ENCODE peak calls at places on chromosomes 2 and 18, in nine cellular contexts. One of them, this sample, is unnamed.

GRCh38 chr2:17853799-17854198 is 24.7 kb upstream of the KCNS3 start:
- DNase-seq in right cardiac atrium: no peak
- DNase-seq in psoas muscle: no peak
- DNase-seq in spleen: no peak
- DNase-seq in neural progenitor cell: peak; percentile 39
- DNase-seq in lower lobe of right lung: no peak
- DNase-seq in transverse colon: no peak
- DNase-seq in esophagus squamous epithelium: no peak
- DNase-seq in prostate gland: no peak
- DNase-seq in this sample: no peak

GRCh38 chr18:56217406-56217805 is 421.0 kb downstream of the TXNL1 start:
- DNase-seq in psoas muscle: no peak
- DNase-seq in transverse colon: no peak
- DNase-seq in lower lobe of right lung: no peak
- DNase-seq in esophagus squamous epithelium: no peak
- DNase-seq in spleen: no peak
- DNase-seq in right cardiac atrium: no peak
- DNase-seq in prostate gland: no peak
- DNase-seq in neural progenitor cell: no peak
- DNase-seq in this sample: no peak

GRCh38 chr2:138516030-138516704 is 14.6 kb downstream of the SPOPL start:
- DNase-seq in lower lobe of right lung: no peak
- DNase-seq in esophagus squamous epithelium: no peak
- DNase-seq in psoas muscle: no peak
- DNase-seq in transverse colon: no peak
- DNase-seq in spleen: no peak
- DNase-seq in right cardiac atrium: no peak
- DNase-seq in prostate gland: no peak
- DNase-seq in neural progenitor cell: no peak
- DNase-seq in this sample: no peak

GRCh38 chr2:111702119-111702808 is 181.7 kb downstream of the ANAPC1 start:
- DNase-seq in prostate gland: no peak
- DNase-seq in psoas muscle: peak; percentile 69
- DNase-seq in lower lobe of right lung: no peak
- DNase-seq in right cardiac atrium: no peak
- DNase-seq in esophagus squamous epithelium: no peak
- DNase-seq in spleen: no peak
- DNase-seq in neural progenitor cell: peak; percentile 68
- DNase-seq in transverse colon: peak; percentile 67
- DNase-seq in this sample: peak; percentile 64

GRCh38 chr2:29443086-29443485 is 327.9 kb downstream of the CLIP4 start:
- DNase-seq in lower lobe of right lung: no peak
- DNase-seq in right cardiac atrium: no peak
- DNase-seq in esophagus squamous epithelium: no peak
- DNase-seq in psoas muscle: no peak
- DNase-seq in neural progenitor cell: no peak
- DNase-seq in spleen: no peak
- DNase-seq in prostate gland: no peak
- DNase-seq in transverse colon: no peak
- DNase-seq in this sample: peak; percentile 76

GRCh38 chr18:48975817-48976649 is 25.3 kb upstream of the SMAD7 start:
- DNase-seq in prostate gland: peak; percentile 62
- DNase-seq in transverse colon: peak; percentile 67
- DNase-seq in esophagus squamous epithelium: no peak
- DNase-seq in psoas muscle: peak; percentile 83
- DNase-seq in right cardiac atrium: peak; percentile 87
- DNase-seq in lower lobe of right lung: peak; percentile 79
- DNase-seq in neural progenitor cell: peak; percentile 81
- DNase-seq in spleen: peak; percentile 87
- DNase-seq in this sample: peak; percentile 12

GRCh38 chr2:229980440-229981184 is 58.3 kb downstream of the FBXO36 start:
- DNase-seq in right cardiac atrium: peak; percentile 84
- DNase-seq in esophagus squamous epithelium: no peak
- DNase-seq in prostate gland: peak; percentile 90
- DNase-seq in psoas muscle: peak; percentile 69
- DNase-seq in transverse colon: peak; percentile 25
- DNase-seq in lower lobe of right lung: no peak
- DNase-seq in neural progenitor cell: peak; percentile 44
- DNase-seq in spleen: peak; percentile 40
- DNase-seq in this sample: no peak

GRCh38 chr2:47869859-47870258 is 36.4 kb downstream of the FBXO11 start:
- DNase-seq in psoas muscle: no peak
- DNase-seq in neural progenitor cell: peak; percentile 65
- DNase-seq in right cardiac atrium: no peak
- DNase-seq in spleen: no peak
- DNase-seq in transverse colon: no peak
- DNase-seq in esophagus squamous epithelium: no peak
- DNase-seq in lower lobe of right lung: no peak
- DNase-seq in prostate gland: no peak
- DNase-seq in this sample: peak; percentile 17

GRCh38 chr2:63159262-63159661 is 108.6 kb downstream of the OTX1 start:
- DNase-seq in psoas muscle: no peak
- DNase-seq in spleen: no peak
- DNase-seq in right cardiac atrium: no peak
- DNase-seq in prostate gland: no peak
- DNase-seq in neural progenitor cell: no peak
- DNase-seq in esophagus squamous epithelium: no peak
- DNase-seq in transverse colon: no peak
- DNase-seq in lower lobe of right lung: no peak
- DNase-seq in this sample: no peak

GRCh38 chr2:215188078-215188477 is 49.7 kb upstream of the ABCA12 start:
- DNase-seq in esophagus squamous epithelium: no peak
- DNase-seq in prostate gland: no peak
- DNase-seq in transverse colon: no peak
- DNase-seq in spleen: no peak
- DNase-seq in right cardiac atrium: no peak
- DNase-seq in neural progenitor cell: no peak
- DNase-seq in lower lobe of right lung: no peak
- DNase-seq in psoas muscle: no peak
- DNase-seq in this sample: no peak

GRCh38 chr2:75476778-75477177 is 84.0 kb downstream of the EVA1A start:
- DNase-seq in transverse colon: no peak
- DNase-seq in psoas muscle: no peak
- DNase-seq in spleen: no peak
- DNase-seq in lower lobe of right lung: no peak
- DNase-seq in neural progenitor cell: peak; percentile 31
- DNase-seq in prostate gland: no peak
- DNase-seq in esophagus squamous epithelium: no peak
- DNase-seq in right cardiac atrium: no peak
- DNase-seq in this sample: peak; percentile 40

GRCh38 chr2:215921884-215922283 is 91.5 kb downstream of the MREG start:
- DNase-seq in esophagus squamous epithelium: no peak
- DNase-seq in neural progenitor cell: no peak
- DNase-seq in psoas muscle: no peak
- DNase-seq in lower lobe of right lung: no peak
- DNase-seq in transverse colon: no peak
- DNase-seq in prostate gland: no peak
- DNase-seq in right cardiac atrium: no peak
- DNase-seq in spleen: no peak
- DNase-seq in this sample: peak; percentile 35

GRCh38 chr2:152611458-152612231 is 105.6 kb downstream of the PRPF40A start:
- DNase-seq in lower lobe of right lung: no peak
- DNase-seq in neural progenitor cell: no peak
- DNase-seq in transverse colon: peak; percentile 15
- DNase-seq in spleen: no peak
- DNase-seq in prostate gland: no peak
- DNase-seq in psoas muscle: peak; percentile 62
- DNase-seq in esophagus squamous epithelium: no peak
- DNase-seq in right cardiac atrium: peak; percentile 49
- DNase-seq in this sample: no peak

GRCh38 chr2:101463885-101464653 is 10.8 kb downstream of the RFX8 start:
- DNase-seq in transverse colon: no peak
- DNase-seq in lower lobe of right lung: no peak
- DNase-seq in prostate gland: no peak
- DNase-seq in neural progenitor cell: no peak
- DNase-seq in spleen: no peak
- DNase-seq in psoas muscle: no peak
- DNase-seq in right cardiac atrium: no peak
- DNase-seq in esophagus squamous epithelium: no peak
- DNase-seq in this sample: peak; percentile 74

GRCh38 chr2:205494856-205495255 is 187.4 kb upstream of the NRP2 start:
- DNase-seq in transverse colon: no peak
- DNase-seq in lower lobe of right lung: no peak
- DNase-seq in right cardiac atrium: no peak
- DNase-seq in psoas muscle: no peak
- DNase-seq in esophagus squamous epithelium: no peak
- DNase-seq in neural progenitor cell: no peak
- DNase-seq in spleen: no peak
- DNase-seq in prostate gland: no peak
- DNase-seq in this sample: no peak
- H3K4me1 ChIP-seq in transverse colon: no peaks in the 10 kb centered on the region
- H3K4me1 ChIP-seq in lower lobe of right lung: no peaks in the 10 kb centered on the region
- H3K4me1 ChIP-seq in right cardiac atrium: no peaks in the 10 kb centered on the region
- H3K4me1 ChIP-seq in psoas muscle: no peaks in the 10 kb centered on the region
- H3K4me1 ChIP-seq in esophagus squamous epithelium: no peaks in the 10 kb centered on the region
- H3K4me1 ChIP-seq in neural progenitor cell: peaks cover 12% of the 10 kb centered on the region
- H3K4me1 ChIP-seq in spleen: no peaks in the 10 kb centered on the region
- H3K4me1 ChIP-seq in prostate gland: no peaks in the 10 kb centered on the region
- H3K4me1 ChIP-seq in this sample: peaks cover 26% of the 10 kb centered on the region

GRCh38 chr2:232273903-232274598 is 104.5 kb upstream of the ALPP start:
- DNase-seq in lower lobe of right lung: no peak
- DNase-seq in psoas muscle: no peak
- DNase-seq in esophagus squamous epithelium: no peak
- DNase-seq in right cardiac atrium: no peak
- DNase-seq in neural progenitor cell: peak; percentile 31
- DNase-seq in spleen: no peak
- DNase-seq in transverse colon: no peak
- DNase-seq in prostate gland: no peak
- DNase-seq in this sample: no peak

GRCh38 chr2:232276084-232276738 is 102.3 kb upstream of the ALPP start:
- DNase-seq in spleen: no peak
- DNase-seq in right cardiac atrium: no peak
- DNase-seq in esophagus squamous epithelium: no peak
- DNase-seq in neural progenitor cell: no peak
- DNase-seq in prostate gland: peak; percentile 46
- DNase-seq in lower lobe of right lung: no peak
- DNase-seq in transverse colon: peak; percentile 25
- DNase-seq in psoas muscle: no peak
- DNase-seq in this sample: no peak

GRCh38 chr2:232278534-232278933 is 100.0 kb upstream of the ALPP start:
- DNase-seq in lower lobe of right lung: no peak
- DNase-seq in psoas muscle: no peak
- DNase-seq in right cardiac atrium: no peak
- DNase-seq in neural progenitor cell: no peak
- DNase-seq in spleen: no peak
- DNase-seq in esophagus squamous epithelium: no peak
- DNase-seq in prostate gland: no peak
- DNase-seq in transverse colon: no peak
- DNase-seq in this sample: no peak

GRCh38 chr2:232275670-232276069 is 102.9 kb upstream of the ALPP start:
- DNase-seq in neural progenitor cell: no peak
- DNase-seq in transverse colon: peak; percentile 26
- DNase-seq in lower lobe of right lung: no peak
- DNase-seq in right cardiac atrium: no peak
- DNase-seq in prostate gland: no peak
- DNase-seq in spleen: no peak
- DNase-seq in psoas muscle: no peak
- DNase-seq in esophagus squamous epithelium: no peak
- DNase-seq in this sample: no peak

DNA sequence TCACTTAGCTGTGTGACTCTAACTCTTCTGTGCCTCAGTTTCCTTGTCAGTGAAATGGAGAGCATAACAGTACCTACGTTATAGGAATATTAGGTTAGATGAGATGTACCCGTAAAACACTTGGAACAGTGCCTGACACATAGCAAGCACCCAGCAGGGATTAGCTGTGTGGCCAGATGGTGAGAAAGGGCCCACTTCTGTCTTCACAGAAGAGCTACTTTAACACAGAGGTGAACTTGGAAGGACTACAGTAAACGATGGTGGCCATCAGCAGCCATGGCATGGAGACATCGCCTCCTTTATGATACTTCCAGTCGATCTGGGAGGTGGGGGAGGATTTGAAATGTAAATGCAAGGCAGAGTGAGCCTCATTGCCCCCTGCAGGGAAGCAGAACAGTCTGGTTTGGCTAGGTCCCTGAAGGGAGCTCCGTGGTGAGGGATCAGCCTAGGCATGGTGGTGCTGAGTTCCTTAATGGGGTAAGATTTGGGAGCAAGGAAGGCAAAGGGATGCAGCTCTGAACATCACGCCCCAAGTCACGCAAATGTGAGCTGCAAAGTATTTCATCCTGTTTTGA is 101.7 kb upstream of the ALPP start:
- DNase-seq in esophagus squamous epithelium: no peak
- DNase-seq in psoas muscle: no peak
- DNase-seq in transverse colon: no peak
- DNase-seq in right cardiac atrium: no peak
- DNase-seq in prostate gland: no peak
- DNase-seq in spleen: no peak
- DNase-seq in lower lobe of right lung: no peak
- DNase-seq in neural progenitor cell: no peak
- DNase-seq in this sample: no peak
- H3K27ac ChIP-seq in esophagus squamous epithelium: peak overlapping the region; percentile 40
- H3K27ac ChIP-seq in psoas muscle: no peak overlapping the region
- H3K27ac ChIP-seq in transverse colon: no peak overlapping the region
- H3K27ac ChIP-seq in right cardiac atrium: no peak overlapping the region
- H3K27ac ChIP-seq in prostate gland: no peak overlapping the region
- H3K27ac ChIP-seq in spleen: no peak overlapping the region
- H3K27ac ChIP-seq in lower lobe of right lung: no peak overlapping the region
- H3K27ac ChIP-seq in neural progenitor cell: no peak overlapping the region
- H3K27ac ChIP-seq in this sample: no peak overlapping the region

DNA sequence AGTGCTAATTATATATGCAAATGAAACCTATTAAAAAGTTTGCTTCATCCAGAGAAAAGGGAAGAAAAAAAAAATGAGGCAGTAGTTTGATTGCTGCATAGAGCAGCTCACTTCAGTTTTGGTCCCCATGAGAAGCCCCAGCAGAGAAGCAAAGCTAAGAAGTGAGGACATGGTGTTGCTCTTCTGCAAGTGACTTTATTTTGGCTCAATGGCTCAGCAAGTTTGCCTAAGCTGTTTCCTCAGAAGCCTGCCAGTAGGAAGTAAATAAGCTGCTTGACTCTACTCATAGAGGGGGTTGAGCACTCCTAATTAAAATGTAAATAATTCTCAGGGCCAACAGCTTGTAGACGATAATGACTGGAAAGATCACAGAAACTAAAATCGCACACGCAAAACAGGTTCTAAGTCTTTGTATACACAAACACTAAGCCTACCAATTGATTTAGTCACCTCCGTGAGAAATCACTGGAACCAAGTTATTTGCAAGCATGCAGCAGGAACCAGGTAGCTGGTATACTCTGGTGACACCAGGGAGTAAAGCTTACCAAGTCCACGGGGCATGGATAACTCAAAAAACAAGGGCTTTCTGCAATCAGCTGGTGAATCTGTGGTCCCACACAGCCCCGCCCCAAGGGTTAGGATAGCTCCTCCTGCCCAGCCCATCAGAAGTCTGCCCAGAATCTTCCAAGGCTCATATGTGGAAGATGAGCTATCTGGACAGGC is 39.7 kb upstream of the NABP1 start:
- DNase-seq in spleen: no peak
- DNase-seq in esophagus squamous epithelium: no peak
- DNase-seq in prostate gland: no peak
- DNase-seq in transverse colon: no peak
- DNase-seq in psoas muscle: no peak
- DNase-seq in neural progenitor cell: peak; percentile 22
- DNase-seq in right cardiac atrium: no peak
- DNase-seq in lower lobe of right lung: no peak
- DNase-seq in this sample: peak; percentile 34
- H3K4me1 ChIP-seq in spleen: peaks cover 22% of the 10 kb centered on the region
- H3K4me1 ChIP-seq in esophagus squamous epithelium: peaks cover 24% of the 10 kb centered on the region
- H3K4me1 ChIP-seq in prostate gland: no peaks in the 10 kb centered on the region
- H3K4me1 ChIP-seq in transverse colon: peaks cover 12% of the 10 kb centered on the region
- H3K4me1 ChIP-seq in psoas muscle: no peaks in the 10 kb centered on the region
- H3K4me1 ChIP-seq in neural progenitor cell: peaks cover 17% of the 10 kb centered on the region
- H3K4me1 ChIP-seq in right cardiac atrium: peaks cover 2% of the 10 kb centered on the region
- H3K4me1 ChIP-seq in lower lobe of right lung: peaks cover 28% of the 10 kb centered on the region
- H3K4me1 ChIP-seq in this sample: peaks cover 41% of the 10 kb centered on the region

GRCh38 chr2:60960706-60961105 is 56.8 kb upstream of the PEX13 start:
- DNase-seq in spleen: no peak
- DNase-seq in neural progenitor cell: no peak
- DNase-seq in psoas muscle: no peak
- DNase-seq in prostate gland: no peak
- DNase-seq in lower lobe of right lung: no peak
- DNase-seq in transverse colon: no peak
- DNase-seq in right cardiac atrium: no peak
- DNase-seq in esophagus squamous epithelium: no peak
- DNase-seq in this sample: no peak
- H3K27ac ChIP-seq in spleen: no peak overlapping the region
- H3K27ac ChIP-seq in neural progenitor cell: no peak overlapping the region
- H3K27ac ChIP-seq in psoas muscle: no peak overlapping the region
- H3K27ac ChIP-seq in prostate gland: no peak overlapping the region
- H3K27ac ChIP-seq in lower lobe of right lung: no peak overlapping the region
- H3K27ac ChIP-seq in transverse colon: no peak overlapping the region
- H3K27ac ChIP-seq in right cardiac atrium: no peak overlapping the region
- H3K27ac ChIP-seq in esophagus squamous epithelium: peak overlapping the region; percentile 89
- H3K27ac ChIP-seq in this sample: no peak overlapping the region